ENCODE peak calls at places on chromosomes 13 and 19, in nine cellular contexts. O, E, W, L, R, F, Q, H and Z are unnamed samples.

GRCh38 chr13:92463134-92463533 is 763.5 kb upstream of the GPC6 start:
- DNase-seq in W (no peak), H (no peak), L (peak), O (no peak), F (no peak), Q (no peak), E (no peak), R (no peak), Z (no peak)

GRCh38 chr13:95745289-95745688 is 68.3 kb downstream of the DNAJC3 start:
- DNase-seq in H (no peak), E (no peak), W (peak), Q (no peak), O (no peak), R (no peak), L (no peak), F (no peak), Z (no peak)

GRCh38 chr13:101415358-101416174 is 742 bp downstream of the NALCN start:
- DNase-seq in L (no peak), F (no peak), E (no peak), O (no peak), W (peak), Q (no peak), H (no peak), R (peak), Z (no peak)

GRCh38 chr19:800360-801029 is 3.2 kb downstream of the PTBP1 start:
- DNase-seq in F (no peak), O (no peak), H (peak), R (no peak), E (peak), L (peak), Q (no peak), W (no peak), Z (no peak)

GRCh38 chr13:89726690-89727435 is 1620.6 kb upstream of the MIR17HG start:
- DNase-seq in F (no peak), L (no peak), Q (no peak), W (no peak), H (peak), E (peak), O (no peak), R (no peak), Z (no peak)

GRCh38 chr13:93098972-93099371 is 127.6 kb upstream of the GPC6 start:
- DNase-seq in O (no peak), Q (no peak), W (no peak), R (no peak), E (no peak), L (peak), H (no peak), F (no peak), Z (no peak)

GRCh38 chr13:41056996-41057711 is 4.2 kb upstream of the WBP4 start:
- DNase-seq in W (no peak), E (no peak), F (no peak), H (no peak), L (no peak), O (no peak), R (no peak), Q (no peak), Z (no peak)

GRCh38 chr13:26497991-26498423 is 59.5 kb upstream of the WASF3 start:
- DNase-seq in O (no peak), W (no peak), H (peak), E (peak), L (no peak), Q (no peak), R (no peak), F (no peak), Z (peak)

GRCh38 chr19:29671393-29672076 is 6.3 kb downstream of the PLEKHF1 start:
- DNase-seq in E (peak), F (peak), Q (no peak), L (no peak), W (no peak), H (peak), R (no peak), O (no peak), Z (no peak)

GRCh38 chr19:5547881-5548280 is 19.9 kb downstream of the TINCR start:
- DNase-seq in H (peak), O (no peak), E (peak), R (peak), L (no peak), F (peak), W (peak), Q (no peak), Z (peak)

GRCh38 chr19:44530777-44531176 is 1.3 kb upstream of the CEACAM20 start:
- DNase-seq in R (no peak), O (no peak), H (peak), E (peak), Q (no peak), W (no peak), L (no peak), F (no peak), Z (no peak)

GRCh38 chr19:48362716-48363499 is 832 bp downstream of the TMEM143 start:
- DNase-seq in L (peak), F (peak), H (peak), W (peak), O (peak), Q (peak), R (peak), E (peak), Z (peak)
- TF ChIP-seq CTCF in L (no peak), F (no peak), H (no peak), W (no peak), O (no peak), Q (no peak), R (no peak), E (no peak), Z (no peak)

DNA sequence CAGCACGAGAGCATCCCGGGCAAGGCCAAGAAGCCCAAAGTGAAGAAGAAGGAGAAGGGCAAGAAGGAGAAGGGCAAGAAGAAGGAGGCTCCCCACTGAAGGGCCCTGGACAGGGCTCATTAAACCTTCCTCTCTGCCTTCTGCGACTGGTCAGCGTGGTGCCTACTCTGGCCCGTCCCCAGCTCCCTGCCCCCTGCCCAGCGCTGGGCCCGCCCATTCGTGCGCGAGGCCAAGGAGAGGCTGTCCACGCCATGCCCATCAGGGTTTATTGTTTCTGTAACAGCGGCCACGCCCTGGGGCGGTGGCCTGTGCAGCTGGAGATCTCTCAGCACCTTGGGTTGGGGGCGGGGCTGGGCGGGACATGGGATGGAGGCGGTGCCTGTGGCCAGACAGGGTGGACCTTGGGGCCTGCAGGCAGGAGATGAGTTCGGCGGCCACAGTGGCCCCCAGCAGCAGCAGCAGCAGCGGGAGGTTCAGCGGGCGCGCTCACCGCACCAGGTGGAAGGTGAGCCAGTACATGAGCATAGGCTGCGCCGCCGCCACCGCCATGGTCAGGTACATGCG is 897 bp downstream of the C19orf33 start:
- DNase-seq in H (peak), E (no peak), F (peak), R (no peak), O (no peak), W (peak), Q (peak), L (peak), Z (no peak)
- H3K4me3 ChIP-seq in H (no peak), E (no peak), F (no peak), R (no peak), O (no peak), W (peak), Q (peak), L (peak), Z (no peak)

DNA sequence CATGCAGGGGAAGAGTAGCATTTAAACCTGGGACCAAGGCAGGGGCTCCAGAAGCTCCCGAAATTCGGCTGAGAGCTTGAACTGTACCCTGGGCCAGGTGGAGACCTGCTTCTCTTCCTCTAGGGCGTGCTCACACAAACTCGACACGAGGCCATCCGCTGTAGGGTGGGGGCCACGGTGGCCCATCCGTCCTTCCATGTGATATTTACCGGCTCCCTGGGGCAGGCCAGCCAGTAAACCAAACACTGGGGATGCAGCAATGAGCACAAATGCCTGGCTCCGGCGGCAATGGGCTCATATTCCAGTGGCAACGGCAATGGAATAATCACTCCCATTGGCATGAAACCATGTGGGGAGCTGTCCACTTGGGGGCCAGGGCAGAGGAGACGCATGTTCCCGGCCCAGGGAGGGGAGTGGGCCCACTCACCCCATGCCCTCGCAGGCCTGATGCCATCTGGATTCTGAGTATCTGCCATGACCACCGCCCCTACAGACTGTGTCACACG is 10.8 kb downstream of the SH3GL1 start:
- DNase-seq in R (no peak), H (no peak), E (no peak), W (no peak), L (no peak), O (no peak), F (no peak), Q (no peak), Z (no peak)
- TF ChIP-seq CTCF in R (no peak), H (no peak), E (no peak), W (no peak), L (no peak), O (no peak), F (no peak), Q (no peak), Z (no peak)

GRCh38 chr13:23572836-23573235 is 2.6 kb downstream of the TNFRSF19 start:
- DNase-seq in F (no peak), W (no peak), E (no peak), R (no peak), L (no peak), O (no peak), Q (no peak), H (no peak), Z (no peak)
- H3K4me3 ChIP-seq in F (no peak), W (peak), E (no peak), R (no peak), L (no peak), O (no peak), Q (peak), H (no peak), Z (peak)